ENCODE peak calls at places on chromosomes 13 and 19, in seven cellular contexts. N is adrenal gland, M is pancreas, H is epithelial cell of proximal tubule, Y is coronary artery, Q is cardiac muscle cell, B is HFF-Myc. F is an unnamed sample.

GRCh38 chr19:2039959-2040646 is 10.9 kb downstream of the MKNK2 start:
- DNase-seq in Q (no peak), B (no peak), N (no peak), H (no peak), Y (no peak), M (peak; percentile 43), F (no peak)

GRCh38 chr19:19528721-19529490 is at the start of gene YJEFN3:
- DNase-seq in H (no peak), Y (no peak), N (peak; percentile 76), M (no peak), Q (no peak), B (no peak), F (no peak)

GRCh38 chr13:98489446-98490194 is 87.3 kb downstream of the STK24 start:
- DNase-seq in M (no peak), Q (no peak), H (no peak), B (no peak), N (peak; percentile 45), Y (no peak), F (no peak)

GRCh38 chr19:3167533-3168272 is 10.9 kb upstream of the S1PR4 start:
- DNase-seq in N (no peak), H (no peak), Y (no peak), B (no peak), Q (no peak), M (no peak), F (no peak)

GRCh38 chr13:99436013-99436412 is 65.3 kb upstream of the TM9SF2 start:
- DNase-seq in Y (no peak), N (no peak), B (no peak), Q (no peak), H (no peak), M (no peak), F (no peak)

GRCh38 chr13:48852911-48853310 is 122.8 kb upstream of the FNDC3A start:
- DNase-seq in N (no peak), B (no peak), M (no peak), H (no peak), Q (no peak), Y (no peak), F (no peak)

GRCh38 chr13:112908342-112908741 is 60.7 kb upstream of the MCF2L start:
- DNase-seq in H (no peak), M (no peak), Y (no peak), N (no peak), B (no peak), Q (no peak), F (no peak)

GRCh38 chr13:104571161-104571889 is 1505.1 kb upstream of the SLC10A2 start:
- DNase-seq in Y (no peak), N (peak; percentile 89), H (peak; percentile 91), B (no peak), M (peak; percentile 81), Q (peak; percentile 81), F (peak; percentile 85)

GRCh38 chr19:53977991-53978731 is 13.3 kb upstream of the CACNG6 start:
- DNase-seq in Y (no peak), M (peak; percentile 21), H (no peak), B (no peak), Q (peak; percentile 97), N (peak; percentile 62), F (peak; percentile 97)

GRCh38 chr19:2223959-2224358 is 12.2 kb downstream of the PLEKHJ1 start:
- DNase-seq in M (no peak), Q (no peak), H (no peak), Y (no peak), N (no peak), B (no peak), F (no peak)

GRCh38 chr19:35347930-35348298 is 212 bp downstream of the FFAR1 start:
- DNase-seq in M (no peak), B (no peak), N (no peak), Q (no peak), Y (peak; percentile 22), H (no peak), F (no peak)

GRCh38 chr13:21800847-21801616 is 130.2 kb downstream of the FGF9 start:
- DNase-seq in Q (no peak), Y (no peak), H (peak; percentile 66), M (no peak), N (no peak), B (no peak), F (no peak)

GRCh38 chr19:11479470-11480080 is 1.3 kb downstream of the ELAVL3 start:
- DNase-seq in H (no peak), N (no peak), M (peak; percentile 41), Q (peak; percentile 70), Y (no peak), B (no peak), F (no peak)

GRCh38 chr13:40170982-40171381 is 495.5 kb downstream of the FOXO1 start:
- DNase-seq in N (no peak), M (no peak), Y (peak; percentile 50), B (no peak), Q (no peak), H (no peak), F (no peak)

GRCh38 chr19:4052114-4052992 is 14.3 kb downstream of the ZBTB7A start:
- DNase-seq in M (peak; percentile 68), H (no peak), N (peak; percentile 89), Y (no peak), Q (no peak), B (no peak), F (no peak)

GRCh38 chr13:113638806-113639205 is 19.2 kb downstream of the ATP4B start:
- DNase-seq in M (peak; percentile 2), N (no peak), Y (peak; percentile 14), Q (no peak), H (no peak), B (no peak), F (no peak)

GRCh38 chr13:82933986-82934385 is 948.3 kb downstream of the SLITRK1 start:
- DNase-seq in H (no peak), N (no peak), M (no peak), Y (no peak), B (no peak), Q (no peak), F (no peak)

GRCh38 chr19:11460207-11460606 is 20.6 kb downstream of the ELAVL3 start:
- DNase-seq in N (no peak), B (no peak), H (no peak), Y (no peak), Q (no peak), M (no peak), F (no peak)

GRCh38 chr13:111518161-111518791 is 197.8 kb downstream of the TEX29 start:
- DNase-seq in N (no peak), Y (no peak), M (no peak), B (no peak), H (no peak), Q (no peak), F (no peak)

GRCh38 chr19:44649578-44650145 is 6.0 kb downstream of the PVR start:
- DNase-seq in N (no peak), B (no peak), H (no peak), M (no peak), Y (no peak), Q (no peak), F (no peak)

GRCh38 chr19:54094601-54095000 is 6.0 kb downstream of the OSCAR start:
- DNase-seq in N (no peak), M (no peak), B (no peak), H (no peak), Y (no peak), Q (no peak), F (no peak)

GRCh38 chr13:83620535-83621220 is 261.6 kb downstream of the SLITRK1 start:
- DNase-seq in H (no peak), Q (no peak), M (no peak), B (no peak), N (no peak), Y (no peak), F (peak; percentile 54)

GRCh38 chr13:110064022-110064421 is 242.9 kb downstream of the COL4A1 start:
- DNase-seq in Q (no peak), B (no peak), M (no peak), H (no peak), N (no peak), Y (no peak), F (no peak)

GRCh38 chr13:30355839-30356238 is 48.5 kb upstream of the KATNAL1 start:
- DNase-seq in H (no peak), B (no peak), Q (no peak), Y (no peak), N (no peak), M (no peak), F (no peak)

GRCh38 chr19:19661675-19662251 is 1.7 kb downstream of the ATP13A1 start:
- DNase-seq in Y (no peak), N (no peak), B (no peak), H (no peak), M (no peak), Q (no peak), F (no peak)

GRCh38 chr19:28960986-28961705 is 251.8 kb downstream of the UQCRFS1 start:
- DNase-seq in Q (no peak), N (no peak), B (no peak), M (no peak), Y (no peak), H (peak; percentile 72), F (peak; percentile 92)

GRCh38 chr19:50427997-50428425 is 4.7 kb upstream of the MYBPC2 start:
- DNase-seq in B (peak; percentile 19), M (peak; percentile 64), H (no peak), N (peak; percentile 87), Q (peak; percentile 34), Y (peak; percentile 85), F (peak; percentile 93)
- H3K4me3 ChIP-seq in B (peak overlapping the region; percentile 9), M (peak overlapping the region; percentile 24), H (peak overlapping the region; percentile 31), N (peak overlapping the region; percentile 36), Q (no peak overlapping the region), Y (peak overlapping the region; percentile 55), F (peak overlapping the region; percentile 30)

GRCh38 chr13:93116809-93117208 is 109.8 kb upstream of the GPC6 start:
- DNase-seq in N (no peak), Y (no peak), B (no peak), H (no peak), M (no peak), Q (no peak), F (no peak)
- TF ChIP-seq CTCF in N (no peak), Y (no peak), B (no peak), H (peak; percentile 44), M (no peak), Q (no peak), F (no peak)

GRCh38 chr19:33235269-33235995 is 9.8 kb upstream of the SLC7A10 start:
- DNase-seq in N (peak; percentile 90), H (no peak), Y (no peak), M (peak; percentile 83), Q (peak; percentile 85), B (no peak), F (peak; percentile 75)
- H3K4me3 ChIP-seq in N (no peak overlapping the region), H (no peak overlapping the region), Y (no peak overlapping the region), M (no peak overlapping the region), Q (no peak overlapping the region), B (no peak overlapping the region), F (no peak overlapping the region)

GRCh38 chr13:42216422-42216735 is 55.6 kb upstream of the AKAP11 start:
- DNase-seq in M (no peak), Q (no peak), B (no peak), H (no peak), Y (no peak), N (no peak), F (no peak)
- TF ChIP-seq CTCF in M (no peak), Q (no peak), B (no peak), H (no peak), Y (no peak), N (no peak), F (no peak)

GRCh38 chr13:80131204-80131603 is 209.7 kb downstream of the SPRY2 start:
- DNase-seq in M (peak; percentile 68), H (no peak), N (peak; percentile 81), Y (peak; percentile 76), B (no peak), Q (peak; percentile 86), F (peak; percentile 77)
- H3K4me3 ChIP-seq in M (peak overlapping the region; percentile 4), H (peak overlapping the region; percentile 53), N (peak overlapping the region; percentile 18), Y (peak overlapping the region; percentile 21), B (no peak overlapping the region), Q (peak overlapping the region; percentile 9), F (peak overlapping the region; percentile 40)

GRCh38 chr19:13104848-13105646 is 2.4 kb upstream of the LYL1 start:
- DNase-seq in N (no peak), H (no peak), Q (no peak), Y (no peak), M (no peak), B (no peak), F (no peak)
- TF ChIP-seq CTCF in N (no peak), H (no peak), Q (no peak), Y (no peak), M (no peak), B (no peak), F (no peak)

F was measured in cardiac fibroblast.